ENCODE peak calls at places on chromosomes 4 and X, in seven cellular contexts. A is mammary epithelial cell, N is GM23248, L is hepatocyte, Q is neural progenitor cell, W is PC-9, C is PC-3. K is an unnamed sample.
A peak's percentile ranks its signal among the peaks of the same experiment; 100 is the strongest.

GRCh38 chrX:44872319-44872816 is 620 bp upstream of the KDM6A start:
- DNase-seq in A (peak; percentile 52), N (peak; percentile 59), L (peak; percentile 62), Q (no peak), W (peak; percentile 20), C (peak; percentile 24), K (no peak)

GRCh38 chr4:47519239-47519883 is 34.3 kb downstream of the ATP10D start:
- DNase-seq in A (peak; percentile 73), N (no peak), L (no peak), Q (no peak), W (no peak), C (no peak), K (no peak)

GRCh38 chr4:108118505-108118904 is 50.2 kb downstream of the LEF1 start:
- DNase-seq in A (peak; percentile 45), N (no peak), L (peak; percentile 28), Q (no peak), W (peak; percentile 6), C (peak; percentile 74), K (peak; percentile 68)

GRCh38 chrX:153954618-153955450 is 10.4 kb upstream of the RENBP start:
- DNase-seq in A (no peak), N (no peak), L (no peak), Q (no peak), W (no peak), C (no peak), K (no peak)

GRCh38 chr4:143389543-143390195 is 53.0 kb downstream of the GAB1 start:
- DNase-seq in A (peak; percentile 44), N (peak; percentile 76), L (no peak), Q (no peak), W (no peak), C (peak; percentile 79), K (no peak)

GRCh38 chrX:152601848-152602616 is 35.7 kb upstream of the GABRQ start:
- DNase-seq in A (peak; percentile 6), N (peak; percentile 13), L (no peak), Q (peak; percentile 29), W (no peak), C (peak; percentile 37), K (no peak)

GRCh38 chr4:40121515-40121914 is 64.9 kb downstream of the N4BP2 start:
- DNase-seq in A (peak; percentile 70), N (peak; percentile 89), L (no peak), Q (no peak), W (peak; percentile 7), C (peak; percentile 79), K (no peak)

GRCh38 chr4:99658666-99659065 is 1.0 kb upstream of the C4orf54 start:
- DNase-seq in A (no peak), N (no peak), L (no peak), Q (no peak), W (no peak), C (no peak), K (no peak)

GRCh38 chrX:47235691-47236103 is 2.9 kb downstream of the USP11 start:
- DNase-seq in A (peak; percentile 51), N (no peak), L (no peak), Q (no peak), W (no peak), C (no peak), K (no peak)

GRCh38 chr4:101393256-101393655 is 45.9 kb upstream of the PPP3CA start:
- DNase-seq in A (peak; percentile 77), N (peak; percentile 64), L (peak; percentile 19), Q (no peak), W (peak; percentile 38), C (peak; percentile 68), K (no peak)

GRCh38 chrX:37976153-37976552 is 30.2 kb upstream of the SYTL5 start:
- DNase-seq in A (no peak), N (peak; percentile 4), L (no peak), Q (no peak), W (no peak), C (no peak), K (no peak)

GRCh38 chr4:113899260-113900177 is 79.9 kb downstream of the ARSJ start:
- DNase-seq in A (peak; percentile 45), N (no peak), L (no peak), Q (no peak), W (no peak), C (no peak), K (peak; percentile 81)

GRCh38 chrX:121011254-121011653 is 25.7 kb upstream of the CT47A1 start:
- DNase-seq in A (no peak), N (no peak), L (no peak), Q (no peak), W (no peak), C (no peak), K (no peak)

GRCh38 chrX:150405576-150405975 is 42.5 kb downstream of the MAMLD1 start:
- DNase-seq in A (no peak), N (no peak), L (peak; percentile 14), Q (no peak), W (no peak), C (peak; percentile 14), K (no peak)

GRCh38 chr4:182493377-182493776 is 250.2 kb downstream of the TENM3 start:
- DNase-seq in A (no peak), N (no peak), L (no peak), Q (no peak), W (no peak), C (no peak), K (no peak)

GRCh38 chr4:182495111-182495510 is 251.9 kb downstream of the TENM3 start:
- DNase-seq in A (no peak), N (no peak), L (no peak), Q (no peak), W (no peak), C (no peak), K (no peak)

GRCh38 chr4:182489607-182490006 is 246.4 kb downstream of the TENM3 start:
- DNase-seq in A (no peak), N (no peak), L (no peak), Q (no peak), W (no peak), C (no peak), K (no peak)

GRCh38 chr4:182494103-182494502 is 250.9 kb downstream of the TENM3 start:
- DNase-seq in A (no peak), N (no peak), L (no peak), Q (no peak), W (no peak), C (no peak), K (peak; percentile 63)

DNA sequence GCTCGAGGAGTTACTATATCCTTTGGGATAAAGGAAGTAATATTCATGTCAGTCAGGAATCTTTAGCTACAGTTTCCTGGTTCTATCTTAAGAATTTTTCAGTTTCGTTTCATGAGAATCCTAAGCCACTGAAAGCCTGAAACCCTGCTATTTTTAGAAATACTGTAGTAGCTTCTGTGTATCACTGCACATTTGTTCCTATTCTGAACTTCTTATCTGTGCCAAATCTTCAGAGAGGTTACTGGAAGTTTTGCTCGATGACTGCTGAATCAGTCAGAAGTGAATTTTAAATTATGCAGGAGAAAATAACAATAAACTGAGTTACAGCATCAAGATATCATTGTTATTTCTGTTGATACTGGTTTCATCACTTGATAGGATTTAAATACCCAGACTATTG is 249.3 kb downstream of the TENM3 start:
- DNase-seq in A (peak; percentile 12), N (peak; percentile 42), L (peak; percentile 5), Q (no peak), W (no peak), C (no peak), K (peak; percentile 74)
- H3K4me3 ChIP-seq in A (no peak overlapping the region), N (peak overlapping the region; percentile 23), L (no peak overlapping the region), Q (no peak overlapping the region), W (no peak overlapping the region), C (no peak overlapping the region), K (peak overlapping the region; percentile 12)

DNA sequence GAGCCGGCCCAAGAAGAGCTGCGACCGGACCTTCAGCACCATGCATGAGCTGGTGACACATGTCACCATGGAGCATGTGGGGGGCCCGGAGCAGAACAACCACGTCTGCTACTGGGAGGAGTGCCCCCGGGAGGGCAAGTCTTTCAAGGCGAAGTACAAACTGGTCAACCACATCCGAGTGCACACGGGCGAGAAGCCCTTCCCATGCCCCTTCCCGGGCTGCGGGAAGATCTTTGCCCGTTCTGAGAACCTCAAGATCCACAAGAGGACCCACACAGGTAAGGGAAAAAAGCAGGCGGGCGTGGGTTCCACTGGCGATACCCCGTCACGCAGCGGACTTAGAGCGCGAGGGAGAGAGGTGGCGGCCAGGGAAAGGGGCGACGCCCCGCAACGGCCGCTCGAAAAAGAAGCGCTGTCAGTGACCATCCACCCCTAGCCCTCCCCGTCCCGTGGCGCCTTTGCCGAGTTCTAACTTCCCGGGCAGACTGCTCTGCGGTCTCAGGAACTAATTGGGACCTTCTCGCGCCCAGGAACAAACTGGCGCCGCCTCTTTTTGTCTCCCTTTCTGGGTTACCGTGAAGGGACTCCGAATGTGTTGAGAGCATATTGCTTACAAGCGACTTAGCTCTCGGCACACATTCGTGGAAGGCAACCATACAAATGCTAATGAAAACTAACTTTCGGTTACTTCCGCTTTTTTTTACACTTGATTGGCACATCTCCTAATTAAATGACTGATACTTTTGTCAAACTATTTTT is 1.7 kb downstream of the ZIC3 start:
- DNase-seq in A (no peak), N (peak; percentile 1), L (no peak), Q (peak; percentile 49), W (no peak), C (no peak), K (no peak)
- TF ChIP-seq EZH2 in A (peak; percentile 29), N (peak; percentile 58), L (peak; percentile 63), Q (peak; percentile 58), W (no peak), C (peak; percentile 56), K (no peak)

DNA sequence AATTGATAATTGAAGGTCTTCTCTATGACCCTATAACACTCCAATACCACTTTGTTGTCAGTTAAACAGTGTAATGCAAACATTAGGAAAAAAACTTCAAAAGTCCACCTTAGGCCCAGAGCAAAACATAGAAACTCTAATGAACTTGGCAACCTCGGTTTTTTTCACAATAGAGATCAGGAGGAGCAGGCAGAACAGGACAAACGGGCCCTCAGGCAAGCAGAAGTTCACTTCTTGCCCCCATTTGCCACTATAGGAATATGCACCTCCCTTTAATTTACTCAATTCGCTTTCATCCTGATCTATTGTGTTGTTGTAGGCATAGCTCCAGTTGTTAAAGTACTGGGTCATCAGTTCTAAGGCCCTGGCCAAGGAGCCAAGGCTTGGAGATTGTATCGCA is 18.2 kb downstream of the ACOX3 start:
- DNase-seq in A (no peak), N (no peak), L (no peak), Q (no peak), W (peak; percentile 74), C (peak; percentile 45), K (no peak)
- H3K4me1 ChIP-seq in A (peaks cover 4% of the 10 kb centered on the region), N (peaks cover 9% of the 10 kb centered on the region), L (peaks cover 2% of the 10 kb centered on the region), Q (no peaks in the 10 kb centered on the region), W (peaks cover 43% of the 10 kb centered on the region), C (peaks cover 12% of the 10 kb centered on the region), K (no peaks in the 10 kb centered on the region)

GRCh38 chr4:122854860-122855259 is 28.2 kb downstream of the FGF2 start:
- DNase-seq in A (peak; percentile 39), N (no peak), L (no peak), Q (peak; percentile 17), W (no peak), C (no peak), K (no peak)
- H3K4me3 ChIP-seq in A (peak overlapping the region; percentile 27), N (peak overlapping the region; percentile 40), L (no peak overlapping the region), Q (no peak overlapping the region), W (no peak overlapping the region), C (no peak overlapping the region), K (no peak overlapping the region)

DNA sequence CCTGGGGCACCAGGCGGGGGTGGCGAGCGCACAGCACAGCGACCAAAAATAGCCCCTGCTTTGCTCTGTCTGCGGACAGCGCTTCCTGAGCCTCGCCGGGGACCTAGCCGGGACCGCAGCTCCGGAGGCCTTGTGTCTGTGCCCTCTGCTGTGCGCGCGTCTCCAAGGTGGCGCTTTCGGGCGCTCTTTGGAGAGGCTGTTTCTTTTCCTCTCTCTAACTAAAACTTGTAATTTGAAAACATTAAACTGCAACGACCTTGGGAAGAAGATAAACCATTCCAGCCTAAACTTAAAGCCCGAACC is 3.4 kb downstream of the ARX start:
- DNase-seq in A (no peak), N (peak; percentile 24), L (no peak), Q (peak; percentile 79), W (no peak), C (no peak), K (peak; percentile 15)
- TF ChIP-seq EZH2 in A (no peak), N (no peak), L (peak; percentile 89), Q (peak; percentile 95), W (no peak), C (no peak), K (no peak)